ENCODE peak calls at places on chromosomes 1 and 21, in eight cellular contexts. S is esophagus squamous epithelium, L is heart right ventricle, B is PC-9, Q is adrenal gland, E is A673, K is Peyer's patch, R is mammary epithelial cell. C is an unnamed sample.

GRCh38 chr1:7705048-7705907 is 65.8 kb upstream of the VAMP3 start:
- DNase-seq in S (no peak), L (peak; percentile 33), B (no peak), Q (no peak), E (no peak), K (peak; percentile 57), R (peak; percentile 28), C (no peak)

GRCh38 chr1:1170215-1170890 is 3.3 kb upstream of the TTLL10 start:
- DNase-seq in S (no peak), L (no peak), B (no peak), Q (no peak), E (peak; percentile 53), K (peak; percentile 59), R (no peak), C (no peak)

GRCh38 chr1:199687321-199687720 is 340.2 kb upstream of the NR5A2 start:
- DNase-seq in S (no peak), L (no peak), B (peak; percentile 32), Q (no peak), E (no peak), K (no peak), R (peak; percentile 8), C (no peak)

GRCh38 chr1:60977661-60978060 is 104.7 kb upstream of the NFIA start:
- DNase-seq in S (no peak), L (no peak), B (no peak), Q (no peak), E (no peak), K (no peak), R (no peak), C (no peak)

GRCh38 chr1:223329664-223330420 is 34.1 kb downstream of the SUSD4 start:
- DNase-seq in S (no peak), L (no peak), B (no peak), Q (no peak), E (no peak), K (no peak), R (no peak), C (no peak)

GRCh38 chr21:32306021-32306780 is 7.5 kb downstream of the MRAP start:
- DNase-seq in S (no peak), L (no peak), B (no peak), Q (no peak), E (no peak), K (no peak), R (no peak), C (no peak)

GRCh38 chr1:221743416-221744208 is 1.7 kb upstream of the DUSP10 start:
- DNase-seq in S (no peak), L (no peak), B (no peak), Q (no peak), E (no peak), K (no peak), R (peak; percentile 38), C (no peak)

GRCh38 chr1:111937147-111937725 is 52.2 kb downstream of the KCND3 start:
- DNase-seq in S (no peak), L (no peak), B (no peak), Q (no peak), E (no peak), K (no peak), R (no peak), C (no peak)

GRCh38 chr21:34935452-34935851 is 113.7 kb downstream of the RUNX1 start:
- DNase-seq in S (no peak), L (no peak), B (no peak), Q (no peak), E (no peak), K (no peak), R (peak; percentile 77), C (no peak)

GRCh38 chr1:147171399-147172167 is 687 bp downstream of the PRKAB2 start:
- DNase-seq in S (no peak), L (no peak), B (peak; percentile 4), Q (no peak), E (peak; percentile 23), K (no peak), R (no peak), C (no peak)

GRCh38 chr21:43842742-43843141 is 22.3 kb upstream of the AGPAT3 start:
- DNase-seq in S (no peak), L (no peak), B (no peak), Q (no peak), E (no peak), K (no peak), R (no peak), C (no peak)

GRCh38 chr1:115969509-115969908 is 6.8 kb upstream of the SLC22A15 start:
- DNase-seq in S (no peak), L (no peak), B (no peak), Q (no peak), E (peak; percentile 53), K (no peak), R (no peak), C (no peak)

GRCh38 chr1:48048980-48049379 is 51.8 kb upstream of the TRABD2B start:
- DNase-seq in S (no peak), L (no peak), B (no peak), Q (no peak), E (no peak), K (no peak), R (no peak), C (no peak)

DNA sequence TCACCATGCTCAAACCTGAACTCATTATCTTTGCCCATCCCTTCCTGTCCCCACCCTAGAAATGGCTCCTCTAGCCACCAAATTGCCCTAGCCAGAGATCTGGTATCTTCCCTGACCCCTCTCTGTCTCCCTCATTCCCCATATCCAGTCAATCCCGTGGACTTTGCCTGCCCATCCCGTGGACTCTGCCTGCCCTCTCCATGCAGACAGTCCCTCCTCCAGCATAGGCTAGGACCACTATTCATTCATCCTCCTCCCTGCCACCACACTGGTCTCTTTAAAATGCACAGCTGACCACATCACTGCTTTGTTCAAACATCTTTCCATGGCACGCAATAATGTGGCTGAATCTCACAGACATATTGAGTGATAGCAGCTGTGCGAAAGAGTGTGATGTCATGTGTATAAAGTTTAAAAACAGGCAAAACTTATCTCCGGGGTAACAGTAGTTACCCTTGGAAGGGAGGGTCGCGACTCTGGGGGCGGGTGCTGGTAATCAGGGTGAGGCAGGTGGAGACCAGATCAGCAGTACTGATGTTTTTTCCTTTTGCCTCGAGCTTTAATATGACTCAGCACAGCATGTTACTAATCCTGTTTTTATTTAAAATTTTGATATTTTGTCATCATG is 4.8 kb upstream of the SLC2A1 start:
- DNase-seq in S (no peak), L (no peak), B (peak; percentile 65), Q (no peak), E (no peak), K (no peak), R (peak; percentile 68), C (no peak)
- H3K27ac ChIP-seq in S (peak overlapping the region; percentile 96), L (no peak overlapping the region), B (peak overlapping the region; percentile 78), Q (no peak overlapping the region), E (no peak overlapping the region), K (no peak overlapping the region), R (peak overlapping the region; percentile 55), C (peak overlapping the region; percentile 86)

GRCh38 chr21:37119421-37120218 is 46.6 kb downstream of the TTC3 start:
- DNase-seq in S (no peak), L (no peak), B (no peak), Q (no peak), E (no peak), K (no peak), R (no peak), C (no peak)
- TF ChIP-seq CTCF in S (no peak), L (no peak), B (no peak), Q (no peak), E (peak; percentile 26), K (no peak), R (no peak), C (no peak)

DNA sequence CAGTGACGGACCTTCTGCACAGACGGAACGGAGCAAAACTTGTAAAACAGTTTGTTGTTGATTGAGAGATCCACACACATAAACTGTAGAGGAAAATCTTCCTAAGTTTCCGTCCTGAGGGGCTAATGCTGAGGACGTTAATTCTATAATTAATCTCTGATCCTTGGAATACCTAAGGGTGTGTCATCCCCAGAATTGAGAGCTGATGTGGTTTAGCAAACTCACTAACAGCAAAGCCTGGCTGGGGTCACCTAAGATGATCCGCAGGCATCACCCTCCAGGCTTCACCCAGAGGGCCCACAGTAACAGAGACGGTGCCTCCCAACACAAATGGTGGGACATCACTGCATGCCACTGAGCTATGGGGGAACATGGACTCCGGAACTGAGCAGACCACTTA is 97.5 kb downstream of the SMYD2 start:
- DNase-seq in S (no peak), L (no peak), B (no peak), Q (no peak), E (no peak), K (no peak), R (no peak), C (no peak)
- H3K27ac ChIP-seq in S (no peak overlapping the region), L (no peak overlapping the region), B (no peak overlapping the region), Q (no peak overlapping the region), E (peak overlapping the region; percentile 19), K (no peak overlapping the region), R (peak overlapping the region; percentile 47), C (no peak overlapping the region)

GRCh38 chr1:232292818-232293217 is 337.1 kb downstream of the SIPA1L2 start:
- DNase-seq in S (no peak), L (no peak), B (no peak), Q (no peak), E (no peak), K (no peak), R (peak; percentile 76), C (no peak)
- TF ChIP-seq CTCF in S (no peak), L (no peak), B (no peak), Q (no peak), E (no peak), K (no peak), R (peak; percentile 31), C (no peak)

GRCh38 chr1:106615473-106615872 is 441.0 kb upstream of the PRMT6 start:
- DNase-seq in S (no peak), L (no peak), B (no peak), Q (no peak), E (no peak), K (no peak), R (peak; percentile 50), C (no peak)

GRCh38 chr1:106608836-106609235 is 447.6 kb upstream of the PRMT6 start:
- DNase-seq in S (no peak), L (no peak), B (no peak), Q (no peak), E (no peak), K (no peak), R (no peak), C (no peak)

GRCh38 chr1:106619080-106619826 is 437.2 kb upstream of the PRMT6 start:
- DNase-seq in S (no peak), L (no peak), B (no peak), Q (no peak), E (no peak), K (no peak), R (no peak), C (no peak)

GRCh38 chr1:106613106-106613505 is 443.4 kb upstream of the PRMT6 start:
- DNase-seq in S (no peak), L (no peak), B (no peak), Q (no peak), E (peak; percentile 66), K (no peak), R (peak; percentile 14), C (no peak)

DNA sequence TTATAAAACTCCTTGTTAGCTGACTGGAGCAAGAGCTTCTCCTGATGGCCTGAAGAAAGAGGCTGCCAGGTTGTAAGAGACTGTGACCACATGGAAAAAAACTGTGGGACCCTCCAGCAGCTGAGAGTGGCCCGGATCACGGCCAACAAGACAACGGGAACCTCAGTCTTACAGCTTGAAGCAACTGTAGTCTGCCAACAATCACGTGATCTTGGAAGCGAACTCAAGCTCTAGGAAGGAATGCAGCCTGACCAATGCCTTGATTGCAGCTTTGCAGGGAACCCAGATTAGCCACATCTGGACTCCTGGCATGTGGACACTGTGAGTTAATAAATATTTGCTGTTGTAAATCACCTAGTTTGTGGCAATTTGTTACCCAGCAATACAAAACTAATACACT is 442.6 kb upstream of the PRMT6 start:
- DNase-seq in S (no peak), L (no peak), B (no peak), Q (no peak), E (no peak), K (no peak), R (no peak), C (no peak)
- H3K27ac ChIP-seq in S (no peak overlapping the region), L (no peak overlapping the region), B (no peak overlapping the region), Q (no peak overlapping the region), E (no peak overlapping the region), K (no peak overlapping the region), R (no peak overlapping the region), C (no peak overlapping the region)